ENCODE peak calls at places on chromosome 20, in four cellular contexts. P, H, N and W are unnamed samples.

GRCh38 chr20:11426938-11427337 is 490.8 kb upstream of the BTBD3 start:
- DNase-seq in H (no peak), P (no peak), N (no peak), W (no peak)

GRCh38 chr20:62633571-62634329 is 8.6 kb upstream of the SLCO4A1 start:
- DNase-seq in H (no peak), N (no peak), P (no peak), W (no peak)

GRCh38 chr20:38128691-38129090 is 36.4 kb downstream of the TGM2 start:
- DNase-seq in H (no peak), N (peak; percentile 12), P (no peak), W (no peak)

GRCh38 chr20:18057106-18057993 is at the start of gene OVOL2:
- DNase-seq in H (peak; percentile 2), N (no peak), P (no peak), W (no peak)

GRCh38 chr20:50969416-50969815 is 10.8 kb downstream of the MOCS3 start:
- DNase-seq in H (no peak), P (no peak), N (no peak), W (no peak)

GRCh38 chr20:8912731-8913130 is 156.2 kb upstream of the PLCB4 start:
- DNase-seq in P (no peak), H (no peak), N (no peak), W (no peak)

GRCh38 chr20:32484221-32485125 is 100.7 kb downstream of the NOL4L start:
- DNase-seq in H (peak; percentile 29), P (peak; percentile 46), N (peak; percentile 47), W (no peak)

GRCh38 chr20:22586645-22587310 is 2.4 kb upstream of the FOXA2 start:
- DNase-seq in N (no peak), H (no peak), P (no peak), W (no peak)

GRCh38 chr20:49866051-49866450 is 49.3 kb downstream of the SPATA2 start:
- DNase-seq in N (no peak), H (no peak), P (no peak), W (no peak)

GRCh38 chr20:6636209-6637159 is 131.0 kb upstream of the BMP2 start:
- DNase-seq in N (no peak), H (peak; percentile 83), P (no peak), W (peak; percentile 68)

GRCh38 chr20:50393242-50393641 is 116.9 kb upstream of the PTPN1 start:
- DNase-seq in H (no peak), P (no peak), N (no peak), W (no peak)

GRCh38 chr20:43006651-43007375 is 182.9 kb downstream of the PTPRT start:
- DNase-seq in H (no peak), P (no peak), N (no peak), W (no peak)

GRCh38 chr20:24469116-24470030 is at the start of gene SYNDIG1:
- DNase-seq in N (no peak), H (no peak), P (no peak), W (no peak)

GRCh38 chr20:8635837-8636236 is 433.1 kb upstream of the PLCB4 start:
- DNase-seq in H (no peak), N (no peak), P (no peak), W (no peak)

GRCh38 chr20:37943501-37944455 is 40.9 kb downstream of the VSTM2L start:
- DNase-seq in N (no peak), P (peak; percentile 21), H (no peak), W (no peak)

GRCh38 chr20:45433316-45433715 is 17.4 kb downstream of the PIGT start:
- DNase-seq in N (no peak), P (no peak), H (peak; percentile 45), W (peak; percentile 67)

GRCh38 chr20:63527184-63527583 is 6.6 kb downstream of the PPDPF start:
- DNase-seq in N (no peak), H (no peak), P (no peak), W (no peak)

GRCh38 chr20:46414608-46415007 is 8.2 kb upstream of the ELMO2 start:
- DNase-seq in P (no peak), H (no peak), N (no peak), W (no peak)

GRCh38 chr20:41735949-41736348 is 117.8 kb upstream of the CHD6 start:
- DNase-seq in N (no peak), P (no peak), H (no peak), W (no peak)

GRCh38 chr20:62418709-62419487 is 8.4 kb downstream of the RBBP8NL start:
- DNase-seq in H (no peak), P (no peak), N (no peak), W (no peak)

GRCh38 chr20:4998160-4998651 is 3.1 kb downstream of the SLC23A2 start:
- DNase-seq in P (no peak), H (no peak), N (no peak), W (no peak)

GRCh38 chr20:41697861-41698559 is 79.8 kb upstream of the CHD6 start:
- DNase-seq in N (no peak), P (no peak), H (peak; percentile 55), W (peak; percentile 42)

GRCh38 chr20:15930324-15931305 is 642.6 kb downstream of the KIF16B start:
- DNase-seq in P (no peak), N (no peak), H (peak; percentile 38), W (no peak)

GRCh38 chr20:46021361-46022359 is 7.4 kb upstream of the SLC12A5 start:
- DNase-seq in H (peak; percentile 29), N (peak; percentile 64), P (peak; percentile 78), W (no peak)

GRCh38 chr20:6185268-6185667 is 62.4 kb upstream of the FERMT1 start:
- DNase-seq in H (no peak), N (no peak), P (no peak), W (no peak)

GRCh38 chr20:47178277-47178676 is 178.2 kb downstream of the ZMYND8 start:
- DNase-seq in N (no peak), P (no peak), H (no peak), W (no peak)

GRCh38 chr20:58512808-58513552 is 2.2 kb downstream of the APCDD1L start:
- DNase-seq in N (no peak), P (no peak), H (no peak), W (no peak)

GRCh38 chr20:24963672-24964517 is 14.8 kb downstream of the CST7 start:
- DNase-seq in P (peak; percentile 28), H (no peak), N (no peak), W (no peak)

GRCh38 chr20:3239867-3240775 is 1.1 kb upstream of the SLC4A11 start:
- DNase-seq in N (no peak), H (peak; percentile 26), P (no peak), W (no peak)

GRCh38 chr20:44993343-44993742 is 27.0 kb downstream of the STK4 start:
- DNase-seq in N (no peak), P (no peak), H (peak; percentile 36), W (peak; percentile 11)

GRCh38 chr20:43923322-43923721 is 8.7 kb downstream of the TOX2 start:
- DNase-seq in P (no peak), N (peak; percentile 26), H (no peak), W (no peak)

GRCh38 chr20:37223053-37223452 is 38.6 kb downstream of the GHRH start:
- DNase-seq in N (no peak), P (no peak), H (peak; percentile 92), W (peak; percentile 92)